ENCODE peak calls at places on chromosomes 16 and 17, in eight cellular contexts. R is CD8-positive, alpha-beta memory T cell; Q is GM12865; A is ELF-1; V is iris pigment epithelial cell; G is mesothelial cell of epicardium; E is MM.1S; X is uterus. M is an unnamed sample.

GRCh38 chr16:87487361-87487924 is 5.4 kb downstream of the ZCCHC14 start:
- DNase-seq in R (peak; percentile 22), A (peak; percentile 70), G (no peak), V (no peak), Q (no peak), E (no peak), X (no peak), M (no peak)

GRCh38 chr17:44971776-44972483 is 3.8 kb upstream of the C1QL1 start:
- DNase-seq in X (no peak), G (no peak), Q (peak; percentile 24), A (peak; percentile 36), E (no peak), V (peak; percentile 83), R (no peak), M (no peak)

GRCh38 chr16:14232106-14232890 is 161.2 kb downstream of the MRTFB start:
- DNase-seq in X (no peak), Q (no peak), E (no peak), G (peak; percentile 51), A (no peak), V (peak; percentile 46), R (no peak), M (no peak)

GRCh38 chr17:82321947-82322466 is 4.6 kb upstream of the CD7 start:
- DNase-seq in V (no peak), A (no peak), X (no peak), Q (no peak), G (no peak), R (no peak), E (no peak), M (no peak)

GRCh38 chr17:62689441-62690167 is 62.1 kb downstream of the MRC2 start:
- DNase-seq in E (no peak), R (no peak), X (no peak), G (no peak), Q (no peak), A (no peak), V (no peak), M (no peak)

GRCh38 chr17:47966079-47966519 is 4.8 kb upstream of the CDK5RAP3 start:
- DNase-seq in R (no peak), G (no peak), X (peak; percentile 56), V (no peak), A (no peak), E (no peak), Q (no peak), M (no peak)

GRCh38 chr16:50953266-50953665 is 197.8 kb downstream of the SALL1 start:
- DNase-seq in V (no peak), R (no peak), A (no peak), G (no peak), X (no peak), E (no peak), Q (no peak), M (no peak)

GRCh38 chr17:77324227-77324626 is 183.5 kb downstream of the SEC14L1 start:
- DNase-seq in A (no peak), R (no peak), Q (no peak), V (no peak), X (peak; percentile 30), G (peak; percentile 21), E (no peak), M (no peak)

GRCh38 chr17:21286066-21286770 is 1.7 kb downstream of the MAP2K3 start:
- DNase-seq in X (peak; percentile 88), R (no peak), E (no peak), A (peak; percentile 78), Q (peak; percentile 34), V (peak; percentile 99), G (no peak), M (no peak)

GRCh38 chr17:79800325-79801155 is 3.7 kb upstream of the CBX8 start:
- DNase-seq in E (no peak), A (peak; percentile 75), V (peak; percentile 63), R (no peak), Q (peak; percentile 73), X (no peak), G (peak; percentile 53), M (peak; percentile 61)

GRCh38 chr16:17166095-17166494 is 304.7 kb downstream of the XYLT1 start:
- DNase-seq in R (no peak), Q (no peak), E (no peak), V (no peak), A (peak; percentile 16), G (no peak), X (no peak), M (no peak)

GRCh38 chr17:28317965-28318758 is 838 bp upstream of the TMEM97 start:
- DNase-seq in R (no peak), G (no peak), A (peak; percentile 68), Q (peak; percentile 20), V (peak; percentile 9), E (no peak), X (no peak), M (no peak)

GRCh38 chr16:31329671-31330552 is 25.1 kb upstream of the ITGAX start:
- DNase-seq in V (no peak), A (peak; percentile 30), X (no peak), E (no peak), R (no peak), Q (no peak), G (no peak), M (no peak)

GRCh38 chr17:46169913-46170312 is 23.3 kb downstream of the KANSL1 start:
- DNase-seq in A (no peak), R (no peak), G (no peak), V (no peak), Q (no peak), E (no peak), X (no peak), M (no peak)

GRCh38 chr17:39695089-39695474 is 4.8 kb upstream of the ERBB2 start:
- DNase-seq in Q (no peak), E (no peak), G (no peak), X (no peak), A (peak; percentile 45), V (no peak), R (no peak), M (no peak)

GRCh38 chr17:27657620-27658019 is 26.6 kb downstream of the LGALS9 start:
- DNase-seq in A (no peak), G (no peak), E (peak; percentile 16), R (no peak), Q (no peak), V (peak; percentile 34), X (no peak), M (no peak)

GRCh38 chr17:19487009-19487600 is 46.5 kb upstream of the SLC47A1 start:
- DNase-seq in R (no peak), Q (no peak), E (no peak), A (peak; percentile 82), G (no peak), X (peak; percentile 53), V (no peak), M (no peak)

GRCh38 chr17:71361691-71362450 is 758.9 kb upstream of the SOX9 start:
- DNase-seq in R (no peak), G (no peak), A (no peak), V (peak; percentile 73), E (no peak), X (no peak), Q (no peak), M (no peak)

GRCh38 chr16:86825631-86826030 is 247.3 kb downstream of the FOXL1 start:
- DNase-seq in A (no peak), G (no peak), X (no peak), E (no peak), R (no peak), Q (no peak), V (no peak), M (no peak)

GRCh38 chr17:80925668-80926067 is 66.0 kb upstream of the CHMP6 start:
- DNase-seq in E (no peak), X (no peak), Q (no peak), G (no peak), V (no peak), R (no peak), A (no peak), M (no peak)

GRCh38 chr17:50935201-50936124 is 69.3 kb upstream of the TOB1 start:
- DNase-seq in V (no peak), R (no peak), E (no peak), G (no peak), Q (no peak), A (no peak), X (no peak), M (no peak)

GRCh38 chr16:9138731-9139501 is 47.5 kb downstream of the HAPSTR1 start:
- DNase-seq in R (peak; percentile 46), A (peak; percentile 83), Q (peak; percentile 80), G (peak; percentile 83), E (peak; percentile 61), X (peak; percentile 56), V (peak; percentile 61), M (peak; percentile 61)

GRCh38 chr16:84489141-84489540 is 15.3 kb downstream of the MEAK7 start:
- DNase-seq in R (no peak), X (no peak), A (no peak), V (no peak), Q (no peak), G (no peak), E (no peak), M (no peak)

GRCh38 chr17:36675250-36675649 is 73.9 kb downstream of the MRM1 start:
- DNase-seq in A (no peak), V (no peak), Q (peak; percentile 42), E (peak; percentile 23), R (no peak), X (no peak), G (no peak), M (no peak)

GRCh38 chr17:51231999-51232398 is 27.9 kb downstream of the MBTD1 start:
- DNase-seq in R (no peak), G (no peak), V (peak; percentile 21), X (no peak), Q (no peak), E (no peak), A (no peak), M (no peak)

GRCh38 chr17:49776864-49777263 is 11.6 kb upstream of the KAT7 start:
- DNase-seq in X (peak; percentile 62), A (no peak), G (no peak), V (no peak), E (no peak), Q (no peak), R (no peak), M (no peak)

GRCh38 chr17:78561166-78561565 is 16.0 kb downstream of the DNAH17 start:
- DNase-seq in A (no peak), Q (no peak), R (no peak), X (no peak), E (no peak), V (no peak), G (no peak), M (no peak)

GRCh38 chr16:66357523-66357928 is 9.0 kb upstream of the CDH5 start:
- DNase-seq in Q (peak; percentile 39), X (peak; percentile 31), V (peak; percentile 77), R (no peak), A (peak; percentile 64), G (peak; percentile 54), E (peak; percentile 51), M (peak; percentile 62)

GRCh38 chr17:72953621-72954020 is 138.9 kb downstream of the SLC39A11 start:
- DNase-seq in V (no peak), X (no peak), R (no peak), G (no peak), Q (no peak), E (no peak), A (no peak), M (no peak)

GRCh38 chr17:15233022-15233805 is 31.9 kb downstream of the PMP22 start:
- DNase-seq in A (peak; percentile 40), R (no peak), Q (no peak), X (no peak), E (no peak), V (peak; percentile 70), G (no peak), M (no peak)

GRCh38 chr16:77214411-77215138 is 15.4 kb downstream of the SYCE1L start:
- DNase-seq in R (no peak), V (no peak), E (no peak), A (no peak), Q (no peak), G (no peak), X (no peak), M (no peak)

GRCh38 chr17:32623196-32623595 is 136.4 kb downstream of the CDK5R1 start:
- DNase-seq in A (no peak), E (no peak), X (no peak), V (no peak), R (no peak), Q (no peak), G (no peak), M (no peak)

GRCh38 chr17:76994237-76994637 is 126.0 kb downstream of the MGAT5B start:
- DNase-seq in G (no peak), Q (no peak), A (peak; percentile 37), V (no peak), R (no peak), X (no peak), E (no peak), M (no peak)

GRCh38 chr17:65536573-65537342 is 24.7 kb downstream of the AXIN2 start:
- DNase-seq in A (no peak), X (no peak), G (no peak), E (no peak), V (peak; percentile 8), Q (no peak), R (no peak), M (no peak)

M was measured in GM20000.